ENCODE peak calls at places on chromosome 7, in four cellular contexts. E is BE2C, X is AG09319, S is NCI-H82. C is an unnamed sample.

GRCh38 chr7:274262-274661 is 15.7 kb upstream of the FOXL3 start:
- DNase-seq in E (no peak), X (no peak), S (no peak), C (no peak)

GRCh38 chr7:153193144-153193595 is 433.6 kb downstream of the ACTR3B start:
- DNase-seq in S (peak), E (peak), X (no peak), C (no peak)

GRCh38 chr7:133081119-133081604 is 728 bp downstream of the CHCHD3 start:
- DNase-seq in X (no peak), E (peak), S (peak), C (no peak)

GRCh38 chr7:132250480-132251326 is 325.6 kb downstream of the PLXNA4 start:
- DNase-seq in E (no peak), X (no peak), S (peak), C (no peak)

GRCh38 chr7:38178695-38179344 is 775 bp downstream of the STARD3NL start:
- DNase-seq in E (no peak), X (no peak), S (no peak), C (no peak)

GRCh38 chr7:32535303-32535702 is 40.0 kb downstream of the AVL9 start:
- DNase-seq in X (no peak), S (no peak), E (no peak), C (no peak)

GRCh38 chr7:128880791-128881457 is 18.3 kb downstream of the ATP6V1F start:
- DNase-seq in X (no peak), S (no peak), E (peak), C (no peak)

GRCh38 chr7:4906682-4907081 is 23.2 kb upstream of the RADIL start:
- DNase-seq in E (no peak), X (no peak), S (no peak), C (no peak)

GRCh38 chr7:2288986-2289611 is 25.1 kb downstream of the SNX8 start:
- DNase-seq in S (no peak), E (no peak), X (no peak), C (no peak)

C was measured in SK-N-MC.